ENCODE peak calls at places on chromosomes 12 and 14, in four cellular contexts. Q is IMR-90, I is K562, S is GM12878. Z is an unnamed sample.
A peak's percentile ranks its signal among the peaks of the same experiment; 100 is the strongest.

GRCh38 chr14:94884616-94885230 is 114.8 kb upstream of the GSC start:
- DNase-seq in Q (no peak), I (no peak), S (no peak), Z (no peak)

GRCh38 chr14:97276573-97276972 is 479.4 kb downstream of the VRK1 start:
- DNase-seq in Q (no peak), I (no peak), S (no peak), Z (no peak)

GRCh38 chr14:101072945-101073597 is 169.5 kb upstream of the RTL1 start:
- DNase-seq in Q (peak; percentile 98), I (peak; percentile 63), S (no peak), Z (peak; percentile 91)

GRCh38 chr14:40697221-40697620 is 909.5 kb upstream of the LRFN5 start:
- DNase-seq in Q (no peak), I (no peak), S (no peak), Z (no peak)

GRCh38 chr12:3083949-3084348 is 6.8 kb downstream of the TSPAN9 start:
- DNase-seq in Q (no peak), I (no peak), S (no peak), Z (no peak)

GRCh38 chr14:32087173-32087861 is 10.2 kb downstream of the ARHGAP5 start:
- DNase-seq in Q (peak; percentile 43), I (peak; percentile 3), S (no peak), Z (no peak)

GRCh38 chr12:80624986-80625530 is 82.4 kb upstream of the MYF6 start:
- DNase-seq in Q (no peak), I (no peak), S (no peak), Z (no peak)

GRCh38 chr12:47164730-47165439 is 85.1 kb upstream of the AMIGO2 start:
- DNase-seq in Q (peak; percentile 83), I (no peak), S (no peak), Z (no peak)

GRCh38 chr14:68248481-68249255 is 429.1 kb downstream of the RAD51B start:
- DNase-seq in Q (peak; percentile 78), I (peak; percentile 31), S (peak; percentile 89), Z (peak; percentile 64)

DNA sequence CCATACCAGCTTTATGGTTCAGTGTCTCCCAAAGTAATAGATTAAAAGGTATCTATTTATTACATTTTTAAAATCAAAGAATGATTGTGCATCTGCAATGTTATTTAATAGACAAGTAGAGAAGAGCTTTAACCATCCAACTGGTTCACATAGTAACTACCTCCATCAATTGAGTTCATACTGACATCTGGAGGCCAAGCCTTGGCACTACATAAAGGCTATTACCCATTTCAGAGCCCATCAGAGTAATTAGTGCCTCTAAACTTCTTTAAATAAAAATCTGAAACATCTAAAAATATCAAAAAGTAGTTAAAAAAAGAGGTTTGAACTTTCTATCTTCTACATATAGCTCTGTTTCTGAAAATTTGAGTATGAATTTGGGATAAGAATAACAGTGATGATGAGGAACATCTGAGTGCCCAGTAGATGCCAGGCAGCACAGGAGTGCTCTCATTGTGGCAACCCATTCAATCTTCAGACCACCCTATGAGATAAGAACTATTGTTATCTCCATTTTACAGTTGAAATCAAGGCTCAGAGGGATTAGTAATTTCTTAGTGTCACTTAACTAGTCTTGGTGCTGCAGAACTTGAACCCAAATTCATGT is 132.9 kb upstream of the DAAM1 start:
- DNase-seq in Q (peak; percentile 72), I (peak; percentile 32), S (peak; percentile 7), Z (peak; percentile 65)
- TF ChIP-seq RCOR1 in Q (no peak), I (no peak), S (no peak), Z (no peak)

DNA sequence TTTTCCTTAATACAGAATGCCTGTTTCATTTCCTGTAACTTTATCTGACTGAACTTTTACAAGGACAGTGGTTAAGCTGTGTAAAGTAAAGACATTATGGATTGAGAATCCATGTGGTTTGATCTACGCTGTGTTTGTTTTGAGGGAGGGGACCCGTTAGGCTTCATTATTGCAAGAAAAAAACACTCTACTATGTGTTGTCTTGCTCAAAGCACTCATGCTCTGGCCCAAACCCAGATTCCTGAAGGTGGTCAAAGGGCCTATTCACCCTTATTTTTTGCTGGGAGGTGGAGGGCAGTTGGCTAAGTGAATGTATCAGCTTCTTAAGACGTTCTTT is 11.9 kb downstream of the RNF10 start:
- DNase-seq in Q (no peak), I (no peak), S (no peak), Z (no peak)
- TF ChIP-seq MXI1 in Q (no peak), I (no peak), S (no peak), Z (no peak)

DNA sequence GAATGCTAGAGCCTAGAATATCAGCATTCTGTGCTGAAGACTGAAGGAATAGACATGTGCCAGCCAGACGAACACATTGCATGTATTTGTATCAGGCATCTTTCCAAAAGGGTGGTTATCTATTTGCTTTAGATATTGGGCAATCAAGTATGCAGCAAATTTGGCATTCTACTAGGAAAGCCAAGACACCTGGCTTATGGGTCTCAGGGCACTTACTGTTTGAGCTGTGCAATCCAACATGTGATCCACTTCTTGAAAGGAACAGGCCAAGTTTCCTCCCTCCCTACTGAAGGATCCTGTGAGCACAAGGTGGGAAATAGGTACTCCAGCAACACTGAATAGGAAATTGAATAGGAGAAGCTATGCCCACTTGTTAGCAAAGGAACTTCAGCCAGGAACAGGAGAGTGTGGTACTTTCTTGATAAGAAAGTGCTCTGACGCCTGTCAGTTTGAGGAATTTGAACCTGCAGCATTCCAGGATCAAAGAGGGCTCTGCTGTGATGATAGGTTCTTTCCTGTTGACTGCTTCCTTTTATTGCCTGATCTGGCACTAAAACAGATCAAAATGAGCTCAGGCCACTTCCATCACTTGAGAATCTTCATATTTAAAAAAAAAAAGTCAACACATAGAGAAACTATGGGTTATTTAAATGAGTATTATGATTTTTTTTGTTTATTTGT is 20.6 kb downstream of the OR6S1 start:
- DNase-seq in Q (no peak), I (no peak), S (no peak), Z (no peak)
- TF ChIP-seq RCOR1 in Q (no peak), I (no peak), S (no peak), Z (no peak)

DNA sequence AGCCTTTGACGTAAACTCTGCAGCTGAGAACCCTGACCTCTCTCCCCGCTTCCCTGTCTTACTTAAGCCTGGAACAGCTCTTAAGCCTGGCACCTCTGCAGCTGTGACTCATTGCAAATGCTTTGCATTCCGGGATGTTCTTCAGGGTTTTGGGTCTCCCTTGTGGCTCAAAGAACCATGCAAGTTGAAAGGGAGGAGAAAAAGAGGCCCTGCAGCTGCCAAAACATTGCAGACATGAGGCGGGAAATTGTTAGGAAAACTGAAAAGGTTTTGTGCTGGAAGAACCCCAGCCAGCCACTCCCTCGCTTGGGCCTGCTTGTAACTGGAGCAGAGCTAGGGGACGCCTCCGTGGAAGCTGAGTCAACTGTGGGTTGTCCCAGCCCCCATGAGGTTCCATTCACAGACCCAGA is 60.2 kb upstream of the FERMT2 start:
- DNase-seq in Q (peak; percentile 99), I (no peak), S (no peak), Z (no peak)
- TF ChIP-seq MXI1 in Q (peak; percentile 47), I (no peak), S (no peak), Z (no peak)

GRCh38 chr14:23047751-23048693 is 6.0 kb downstream of the PSMB11 start:
- DNase-seq in Q (no peak), I (no peak), S (no peak), Z (no peak)

GRCh38 chr14:23044840-23045239 is 2.8 kb downstream of the PSMB11 start:
- DNase-seq in Q (no peak), I (no peak), S (no peak), Z (no peak)

GRCh38 chr14:23049011-23049410 is 7.0 kb downstream of the PSMB11 start:
- DNase-seq in Q (no peak), I (no peak), S (no peak), Z (no peak)

GRCh38 chr14:23045419-23046357 is 3.7 kb downstream of the PSMB11 start:
- DNase-seq in Q (no peak), I (no peak), S (no peak), Z (no peak)

DNA sequence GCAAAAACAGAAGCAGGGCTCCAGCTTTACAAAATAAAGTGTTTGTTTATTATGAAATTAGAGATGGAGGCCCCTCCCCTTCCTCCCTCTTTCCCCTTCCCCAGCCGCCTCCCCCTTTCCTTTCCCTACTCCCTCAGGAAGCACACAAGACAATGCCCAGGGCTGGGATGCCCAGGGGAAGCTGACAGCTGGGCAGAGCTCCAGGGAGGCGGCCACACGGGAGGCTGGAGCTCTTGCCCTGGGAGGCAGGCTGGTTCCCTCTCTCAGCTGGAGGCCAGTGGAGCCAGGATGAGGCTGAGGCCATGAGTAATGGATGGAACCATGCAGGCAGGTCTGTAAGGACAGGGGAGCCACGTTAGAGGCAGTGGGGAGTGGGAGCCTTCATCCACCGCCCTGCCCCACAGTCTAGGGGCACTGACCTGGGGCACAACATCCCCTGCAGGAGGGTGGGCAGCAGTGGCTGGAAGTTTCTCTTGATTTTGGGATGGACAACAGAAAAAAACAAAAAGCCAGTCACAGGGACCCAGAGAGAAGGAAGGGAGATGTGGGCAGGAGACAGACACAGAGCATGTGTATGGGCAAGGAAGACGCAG is 5.1 kb downstream of the PSMB11 start:
- DNase-seq in Q (no peak), I (no peak), S (no peak), Z (no peak)
- TF ChIP-seq RCOR1 in Q (no peak), I (no peak), S (no peak), Z (no peak)

GRCh38 chr14:55556929-55557623 is 22.9 kb upstream of the KTN1 start:
- DNase-seq in Q (peak; percentile 84), I (no peak), S (no peak), Z (peak; percentile 66)
- TF ChIP-seq MXI1 in Q (no peak), I (no peak), S (no peak), Z (peak; percentile 83)

Z was measured in SK-N-SH.